ENCODE peak calls at places on chromosomes 7 and 10, in four cellular contexts. D is CD4-positive, alpha-beta T cell; G is PC-3; X is retinal pigment epithelial cell. K is an unnamed sample.

GRCh38 chr10:3452683-3453388 is 280.3 kb upstream of the PITRM1 start:
- DNase-seq in G (peak; percentile 38), D (no peak), X (no peak), K (no peak)

GRCh38 chr7:55022618-55022985 is 3.8 kb downstream of the EGFR start:
- DNase-seq in X (no peak), G (no peak), D (no peak), K (no peak)

GRCh38 chr7:1512781-1513656 is 8.8 kb upstream of the INTS1 start:
- DNase-seq in G (peak; percentile 92), X (peak; percentile 41), D (peak; percentile 45), K (no peak)

GRCh38 chr7:133540096-133540860 is 287.4 kb downstream of the EXOC4 start:
- DNase-seq in D (no peak), G (no peak), X (no peak), K (no peak)

GRCh38 chr10:22030421-22030820 is 26.9 kb upstream of the DNAJC1 start:
- DNase-seq in D (no peak), X (no peak), G (no peak), K (no peak)

GRCh38 chr10:60536529-60537114 is 146.9 kb upstream of the ANK3 start:
- DNase-seq in D (no peak), X (no peak), G (peak; percentile 98), K (no peak)

GRCh38 chr10:110491346-110491745 is 6.4 kb upstream of the DUSP5 start:
- DNase-seq in D (no peak), G (peak; percentile 72), X (no peak), K (no peak)

GRCh38 chr10:31549936-31550335 is 230.9 kb downstream of the ZEB1 start:
- DNase-seq in D (no peak), X (no peak), G (no peak), K (no peak)

GRCh38 chr10:77784856-77785255 is 141.7 kb downstream of the DLG5 start:
- DNase-seq in G (no peak), X (peak; percentile 32), D (no peak), K (no peak)

GRCh38 chr7:154804449-154804848 is 198.5 kb downstream of the PAXIP1 start:
- DNase-seq in G (no peak), X (no peak), D (no peak), K (no peak)

GRCh38 chr10:91289295-91289694 is 68.8 kb downstream of the PCGF5 start:
- DNase-seq in X (peak; percentile 61), D (no peak), G (no peak), K (no peak)

GRCh38 chr7:46414946-46415345 is 493.9 kb upstream of the IGFBP3 start:
- DNase-seq in G (no peak), X (no peak), D (no peak), K (no peak)

DNA sequence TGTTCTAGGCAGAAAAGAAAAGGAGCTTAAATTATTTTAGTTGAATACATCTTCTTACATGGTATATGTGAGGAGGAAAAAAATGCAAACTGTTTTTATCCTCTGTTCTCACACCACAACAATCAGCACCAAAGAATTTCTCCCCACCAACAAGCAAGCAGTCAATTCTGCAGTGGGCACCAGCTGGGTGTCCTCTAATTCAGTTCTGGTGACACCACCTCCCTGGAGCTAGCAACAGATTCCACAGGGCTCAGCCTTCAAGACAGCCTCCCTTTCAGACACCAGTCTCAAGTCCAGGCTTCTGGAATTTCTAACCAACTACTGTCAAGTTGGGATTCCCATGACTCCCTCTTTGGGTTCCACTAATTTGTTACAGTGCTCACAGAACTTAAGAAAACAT is 490.2 kb upstream of the IGFBP3 start:
- DNase-seq in G (no peak), D (no peak), X (no peak), K (no peak)
- TF ChIP-seq CTCF in G (no peak), D (no peak), X (no peak), K (no peak)

DNA sequence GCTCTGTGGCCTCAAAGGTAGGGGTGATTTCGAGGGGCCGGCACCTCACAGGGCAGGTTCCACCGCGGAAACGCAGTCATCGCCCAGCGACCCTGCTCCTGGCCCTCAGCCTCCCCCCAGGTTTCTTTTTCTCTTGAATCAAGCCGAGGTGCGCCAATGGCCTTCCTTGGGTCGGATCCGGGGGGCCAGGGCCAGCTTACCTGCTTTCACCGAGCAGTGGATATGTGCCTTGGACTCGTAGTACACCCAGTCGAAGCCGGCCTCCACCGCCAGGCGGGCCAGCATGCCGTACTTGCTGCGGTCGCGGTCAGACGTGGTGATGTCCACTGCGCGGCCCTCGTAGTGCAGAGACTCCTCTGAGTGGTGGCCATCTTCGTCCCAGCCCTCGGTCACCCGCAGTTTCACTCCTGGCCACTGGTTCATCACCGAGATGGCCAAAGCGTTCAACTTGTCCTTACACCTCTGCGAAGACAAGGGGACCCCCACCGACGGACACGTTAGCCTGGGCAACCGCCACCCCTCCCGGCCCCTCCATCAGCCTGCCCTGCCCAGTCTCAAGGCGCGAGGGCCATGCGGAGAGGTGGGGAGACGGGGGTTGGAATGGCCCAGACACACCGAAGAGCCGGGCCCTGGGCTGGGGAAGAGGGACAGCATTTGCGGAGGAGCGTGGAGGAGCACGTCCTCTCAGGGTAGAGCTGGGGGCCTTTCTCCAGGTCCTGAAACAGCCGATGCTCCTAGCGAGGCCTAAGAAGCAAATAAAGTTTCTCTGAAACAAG is 6.0 kb downstream of the SHH start:
- DNase-seq in D (no peak), G (no peak), X (no peak), K (no peak)
- TF ChIP-seq CTCF in D (no peak), G (no peak), X (peak; percentile 27), K (no peak)

DNA sequence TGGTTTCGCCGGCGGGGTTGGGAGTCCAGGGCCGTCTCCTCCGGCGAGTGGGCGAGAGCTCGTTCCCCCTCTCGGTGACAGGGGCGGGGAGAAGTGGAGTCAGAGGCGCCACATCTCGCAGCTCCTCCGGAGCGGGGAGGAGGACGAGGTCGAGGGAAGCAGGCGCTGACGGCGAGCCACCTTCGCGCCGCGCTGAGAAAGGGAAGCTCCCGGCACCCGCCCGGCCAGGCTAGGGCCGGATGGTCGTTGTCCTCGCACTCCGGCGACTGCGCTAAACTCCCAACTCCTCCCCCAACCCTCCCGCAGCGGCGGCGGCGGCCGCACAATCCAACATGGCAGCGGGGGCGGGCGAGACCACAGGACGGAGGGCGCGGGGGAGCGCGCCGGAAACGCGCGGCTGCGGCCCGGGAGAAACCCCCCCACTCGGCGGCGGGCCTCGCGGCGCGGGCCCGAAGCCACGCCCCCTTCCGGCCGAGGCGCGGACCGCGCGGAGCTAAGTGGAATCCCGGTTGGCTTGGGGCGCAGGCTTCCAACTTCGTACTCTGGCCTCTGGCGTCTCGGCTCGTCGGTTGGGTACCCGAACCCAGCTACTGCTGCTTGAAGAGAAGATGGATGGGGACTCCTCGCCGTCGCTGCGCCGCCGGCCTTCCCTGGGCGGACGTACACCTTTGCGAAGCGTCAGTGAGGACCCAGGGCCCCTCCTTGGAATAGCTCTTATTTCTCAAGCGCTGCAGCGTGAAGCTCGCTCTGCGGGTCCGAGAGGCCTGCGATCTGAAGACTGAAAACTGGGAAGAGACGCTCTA is at the start of gene WASL:
- DNase-seq in X (peak; percentile 57), D (peak; percentile 84), G (peak; percentile 89), K (peak; percentile 86)
- TF ChIP-seq CTCF in X (no peak), D (peak; percentile 11), G (no peak), K (no peak)

GRCh38 chr10:131083915-131084790 is 227.4 kb downstream of the TCERG1L start:
- DNase-seq in D (no peak), G (no peak), X (no peak), K (no peak)
- TF ChIP-seq CTCF in D (no peak), G (no peak), X (no peak), K (no peak)

GRCh38 chr10:131891196-131891928 is 9.4 kb upstream of the PPP2R2D start:
- DNase-seq in X (no peak), G (no peak), D (no peak), K (no peak)
- TF ChIP-seq CTCF in X (peak; percentile 34), G (no peak), D (no peak), K (no peak)

DNA sequence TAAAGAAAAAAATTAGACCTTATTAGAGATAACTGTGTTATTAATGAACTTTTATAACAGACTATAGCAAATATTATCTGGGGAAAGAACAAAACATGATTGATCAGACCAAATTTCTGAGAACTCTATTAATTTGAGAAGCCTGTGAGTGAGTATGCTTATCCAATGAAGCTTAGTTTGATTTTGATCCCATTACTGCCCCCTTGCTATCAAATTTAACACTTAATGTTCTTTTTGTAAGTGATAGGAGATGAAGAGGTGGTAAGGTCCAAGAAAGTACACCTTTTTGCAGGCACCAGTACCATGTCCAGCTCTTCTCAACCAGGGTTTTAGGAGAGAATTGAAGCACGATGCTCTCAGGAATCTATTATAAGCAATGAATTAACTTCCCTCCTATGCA is 49.9 kb downstream of the ZNF365 start:
- DNase-seq in G (peak; percentile 64), X (no peak), D (no peak), K (no peak)
- TF ChIP-seq CTCF in G (peak; percentile 76), X (no peak), D (no peak), K (no peak)

GRCh38 chr7:30894866-30895408 is 16.7 kb upstream of the AQP1 start:
- DNase-seq in X (no peak), D (no peak), G (peak; percentile 10), K (no peak)
- TF ChIP-seq CTCF in X (peak; percentile 29), D (no peak), G (peak; percentile 17), K (no peak)

GRCh38 chr7:12638851-12639467 is 48.5 kb upstream of the ARL4A start:
- DNase-seq in G (peak; percentile 86), X (no peak), D (no peak), K (no peak)
- TF ChIP-seq CTCF in G (peak; percentile 74), X (peak; percentile 31), D (peak; percentile 81), K (peak; percentile 91)

K was measured in natural killer cell.